ENCODE peak calls at places on chromosomes 4 and X, in five cellular contexts. S, F, V, J and G are unnamed samples. For H3K4me1, the result is how much of the 10 kb centered on the place peaks cover.

GRCh38 chr4:109123952-109124351 is 178.5 kb downstream of the COL25A1 start:
- DNase-seq in J (no peak), F (no peak), S (no peak), V (no peak), G (no peak)

GRCh38 chr4:151031831-151032605 is 16.9 kb upstream of the LRBA start:
- DNase-seq in F (no peak), J (no peak), S (no peak), V (peak), G (no peak)

GRCh38 chr4:84342161-84342560 is 156.9 kb downstream of the NKX6-1 start:
- DNase-seq in S (no peak), J (no peak), V (no peak), F (no peak), G (no peak)

GRCh38 chr4:102868153-102868781 is 525 bp upstream of the CISD2 start:
- DNase-seq in V (no peak), S (peak), F (no peak), J (no peak), G (no peak)

GRCh38 chrX:70033348-70033747 is 16.4 kb downstream of the AWAT2 start:
- DNase-seq in S (peak), F (no peak), V (peak), J (no peak), G (peak)

GRCh38 chrX:110671068-110671803 is 124.4 kb downstream of the CHRDL1 start:
- DNase-seq in S (no peak), F (no peak), J (no peak), V (no peak), G (no peak)

GRCh38 chr4:84615355-84615754 is 32.4 kb downstream of the CDS1 start:
- DNase-seq in F (no peak), V (no peak), J (no peak), S (no peak), G (no peak)

GRCh38 chrX:18674417-18674787 is 2.5 kb upstream of the RS1 start:
- DNase-seq in V (peak), F (no peak), S (peak), J (peak), G (no peak)

GRCh38 chr4:93317571-93317970 is 511.0 kb upstream of the ATOH1 start:
- DNase-seq in F (no peak), V (no peak), S (no peak), J (no peak), G (no peak)

GRCh38 chr4:15778742-15779231 is 659 bp downstream of the CD38 start:
- DNase-seq in J (no peak), S (peak), F (no peak), V (no peak), G (peak)

GRCh38 chr4:147518846-147519767 is 38.2 kb downstream of the EDNRA start:
- DNase-seq in V (peak), J (no peak), F (peak), S (peak), G (peak)

GRCh38 chr4:102598102-102598758 is 97.1 kb downstream of the NFKB1 start:
- DNase-seq in J (no peak), V (no peak), F (no peak), S (peak), G (no peak)

GRCh38 chr4:72418458-72418857 is 150.6 kb downstream of the ADAMTS3 start:
- DNase-seq in V (peak), S (no peak), F (no peak), J (no peak), G (no peak)

GRCh38 chrX:97401586-97402101 is 517.9 kb downstream of the RPA4 start:
- DNase-seq in V (no peak), F (no peak), J (no peak), S (no peak), G (no peak)

GRCh38 chr4:81257021-81257420 is 42.0 kb upstream of the PRKG2 start:
- DNase-seq in F (no peak), S (no peak), V (no peak), J (no peak), G (no peak)

GRCh38 chr4:127383666-127384065 is 249.1 kb upstream of the INTU start:
- DNase-seq in J (no peak), F (no peak), V (no peak), S (no peak), G (no peak)

GRCh38 chrX:103817502-103817901 is 14.6 kb downstream of the RAB9B start:
- DNase-seq in S (peak), J (no peak), V (peak), F (peak), G (peak)

GRCh38 chr4:75289843-75290616 is 224.2 kb downstream of the RCHY1 start:
- DNase-seq in J (no peak), F (no peak), V (no peak), S (no peak), G (no peak)

GRCh38 chrX:102744307-102744706 is 23.8 kb downstream of the GPRASP3 start:
- DNase-seq in V (no peak), F (no peak), S (no peak), J (no peak), G (no peak)

GRCh38 chrX:53318766-53319353 is 37.5 kb upstream of the IQSEC2 start:
- DNase-seq in V (no peak), J (no peak), F (no peak), S (no peak), G (no peak)

GRCh38 chr4:84578540-84579409 is 4.2 kb upstream of the CDS1 start:
- DNase-seq in V (peak), S (no peak), F (peak), J (no peak), G (no peak)

DNA sequence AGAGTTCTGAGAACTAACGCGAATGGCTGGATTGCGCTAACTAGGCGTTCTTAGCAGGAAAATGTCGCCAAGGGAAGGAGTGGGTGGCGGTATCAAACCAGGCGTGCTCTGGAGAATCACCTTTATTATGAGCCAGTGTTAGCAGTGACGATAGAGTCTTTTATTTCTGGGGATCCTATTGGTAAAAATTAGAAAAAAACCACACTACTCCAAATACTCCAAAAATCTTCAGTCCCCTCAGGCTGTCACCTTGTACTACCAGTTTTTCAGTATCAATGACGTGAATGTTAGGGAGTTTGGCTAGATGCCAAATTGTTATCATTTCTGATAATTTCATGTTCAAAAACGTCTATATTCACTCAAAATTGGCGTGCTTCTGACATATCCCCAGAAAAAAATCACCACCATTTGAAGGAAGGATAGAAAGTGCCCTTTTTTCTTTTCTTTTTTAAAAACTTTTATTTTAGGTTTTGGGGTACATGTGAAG is 1.5 kb downstream of the UGT8 start:
- DNase-seq in F (no peak), J (no peak), S (no peak), V (no peak), G (no peak)
- H3K4me1 ChIP-seq in F (under half), J (under half), S (under half), V (under half), G (under half)

GRCh38 chr4:145774473-145774872 is 94.5 kb downstream of the C4orf51 start:
- DNase-seq in F (no peak), V (no peak), J (no peak), S (no peak), G (no peak)

GRCh38 chr4:145773581-145774234 is 93.8 kb downstream of the C4orf51 start:
- DNase-seq in J (no peak), F (no peak), V (no peak), S (no peak), G (no peak)

GRCh38 chr4:145770124-145770523 is 90.2 kb downstream of the C4orf51 start:
- DNase-seq in F (no peak), S (no peak), J (no peak), V (no peak), G (no peak)

GRCh38 chr4:145769450-145770037 is 89.6 kb downstream of the C4orf51 start:
- DNase-seq in J (no peak), S (no peak), F (no peak), V (no peak), G (no peak)

DNA sequence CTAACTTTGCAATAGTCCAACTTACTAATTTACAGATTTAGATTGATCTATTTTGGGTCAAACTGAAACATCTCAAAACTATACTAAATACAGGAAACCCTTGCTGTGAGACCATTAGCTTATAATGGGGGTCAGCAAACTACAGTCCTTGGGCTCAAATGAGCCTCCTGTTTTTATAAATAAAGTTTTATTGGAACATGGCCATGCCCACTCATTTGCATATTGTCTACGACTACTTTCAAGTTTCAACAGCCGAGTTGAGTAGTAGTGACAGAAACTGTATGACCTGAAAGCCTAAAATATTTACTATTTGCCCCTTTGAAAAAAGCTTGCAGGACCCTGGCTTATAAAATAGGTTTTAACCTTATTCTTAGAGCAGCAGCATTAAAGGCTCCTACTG is 92.4 kb downstream of the C4orf51 start:
- DNase-seq in S (no peak), V (no peak), F (no peak), J (no peak), G (no peak)
- H3K4me1 ChIP-seq in S (under half), V (under half), F (under half), J (under half), G (under half)

GRCh38 chr4:99207911-99208718 is 10.9 kb downstream of the ADH6 start:
- DNase-seq in S (no peak), F (no peak), V (no peak), J (no peak), G (no peak)

GRCh38 chr4:99208719-99209075 is 10.3 kb downstream of the ADH6 start:
- DNase-seq in S (no peak), J (no peak), F (no peak), V (no peak), G (no peak)

GRCh38 chr4:99205104-99205979 is 13.7 kb downstream of the ADH6 start:
- DNase-seq in J (no peak), V (no peak), F (no peak), S (no peak), G (no peak)

GRCh38 chr4:99209671-99210070 is 9.4 kb downstream of the ADH6 start:
- DNase-seq in S (no peak), J (no peak), V (no peak), F (no peak), G (no peak)

GRCh38 chr4:99207069-99207743 is 11.8 kb downstream of the ADH6 start:
- DNase-seq in J (no peak), V (no peak), S (no peak), F (no peak), G (no peak)
- H3K4me1 ChIP-seq in J (under half), V (under half), S (under half), F (under half), G (under half)

GRCh38 chr4:4558881-4559280 is 17.0 kb upstream of the STX18 start:
- DNase-seq in F (no peak), J (no peak), V (no peak), S (no peak), G (no peak)
- H3K4me1 ChIP-seq in F (under half), J (under half), V (under half), S (under half), G (under half)

DNA sequence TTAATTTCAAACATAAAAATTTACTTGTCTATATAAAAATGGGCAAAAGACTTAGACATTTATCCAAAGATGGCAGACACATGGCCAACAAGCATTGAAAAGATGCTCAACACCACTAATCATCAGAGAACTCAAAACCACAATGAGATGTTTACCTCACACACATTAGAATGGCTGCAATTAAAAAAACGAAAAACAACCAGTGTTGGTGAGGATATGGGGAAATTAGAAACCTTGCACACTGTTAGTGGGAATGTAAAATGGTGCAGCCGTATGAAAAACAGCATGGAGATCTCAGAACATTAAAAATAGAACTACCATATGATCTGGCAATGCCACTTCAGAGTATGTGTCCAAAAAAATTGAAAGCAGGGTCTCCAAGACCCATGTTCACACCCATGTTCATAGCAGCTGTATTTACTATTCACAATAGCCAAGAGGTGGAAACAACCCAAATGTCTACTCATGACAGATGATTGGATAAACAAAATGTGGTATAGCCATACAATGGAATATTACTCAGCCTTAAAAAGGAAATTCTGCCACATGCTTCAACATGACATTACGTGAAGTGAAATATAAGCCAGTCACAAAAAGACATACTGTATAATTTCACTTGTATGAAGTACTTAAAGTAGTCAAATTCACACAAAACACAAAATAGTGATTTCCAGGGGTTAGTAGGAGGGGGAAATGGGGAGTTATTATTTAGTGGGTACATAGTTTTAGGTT is 146.2 kb downstream of the SOWAHB start:
- DNase-seq in F (no peak), J (no peak), S (no peak), V (no peak), G (no peak)
- H3K4me1 ChIP-seq in F (under half), J (under half), S (under half), V (under half), G (under half)

DNA sequence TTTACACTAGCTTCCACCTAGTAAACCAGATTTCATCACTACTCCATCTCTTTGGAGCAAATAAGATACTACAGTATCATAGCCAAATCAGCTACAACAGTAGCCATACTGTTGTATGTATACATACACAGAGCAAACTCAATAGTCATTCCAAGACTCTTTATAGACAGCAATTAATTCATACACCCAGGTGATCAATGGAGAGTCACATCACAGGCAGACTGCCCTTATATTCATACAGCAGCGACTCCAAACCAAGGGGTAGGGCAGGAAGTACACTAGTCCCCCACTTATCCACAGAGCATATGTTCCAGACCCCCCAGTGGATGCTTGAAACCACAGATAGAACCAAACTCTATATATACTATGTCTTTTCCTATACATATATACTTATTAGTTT is 76.6 kb downstream of the FBXW7 start:
- DNase-seq in F (no peak), S (peak), J (no peak), V (no peak), G (no peak)
- H3K4me1 ChIP-seq in F (under half), S (under half), J (under half), V (under half), G (under half)

GRCh38 chrX:136237074-136237473 is 14.1 kb downstream of the MAP7D3 start:
- DNase-seq in J (no peak), S (no peak), F (no peak), V (no peak), G (no peak)
- H3K4me1 ChIP-seq in J (under half), S (under half), F (under half), V (under half), G (under half)